ENCODE peak calls at places on chromosomes 12 and 14, in eight cellular contexts. K, E, N, R, M, C, J and O are unnamed samples.

GRCh38 chr14:101115652-101116051 is 212.1 kb upstream of the RTL1 start:
- DNase-seq in K (no peak), E (peak), N (no peak), R (no peak), M (no peak), C (no peak), J (no peak), O (no peak)

GRCh38 chr12:76232013-76232412 is 116.2 kb downstream of the BBS10 start:
- DNase-seq in K (no peak), E (no peak), N (no peak), R (no peak), M (no peak), C (no peak), J (no peak), O (no peak)

GRCh38 chr14:24176599-24176998 is 4.7 kb downstream of the REC8 start:
- DNase-seq in K (no peak), E (no peak), N (no peak), R (no peak), M (no peak), C (no peak), J (no peak), O (no peak)

GRCh38 chr12:58592817-58593216 is 327.5 kb downstream of the LRIG3 start:
- DNase-seq in K (no peak), E (no peak), N (no peak), R (no peak), M (no peak), C (no peak), J (no peak), O (no peak)

GRCh38 chr14:62117718-62118164 is 355.5 kb downstream of the SNAPC1 start:
- DNase-seq in K (no peak), E (no peak), N (no peak), R (no peak), M (peak), C (no peak), J (no peak), O (no peak)

GRCh38 chr14:77584809-77585208 is 31.6 kb downstream of the SPTLC2 start:
- DNase-seq in K (no peak), E (no peak), N (no peak), R (no peak), M (no peak), C (no peak), J (no peak), O (no peak)

GRCh38 chr12:54195736-54196347 is 7.1 kb upstream of the SMUG1 start:
- DNase-seq in K (no peak), E (no peak), N (no peak), R (no peak), M (peak), C (no peak), J (no peak), O (no peak)

GRCh38 chr14:72636094-72636493 is 257.8 kb downstream of the DPF3 start:
- DNase-seq in K (no peak), E (no peak), N (no peak), R (no peak), M (peak), C (no peak), J (no peak), O (no peak)

GRCh38 chr12:121318121-121318520 is 21.6 kb upstream of the CAMKK2 start:
- DNase-seq in K (no peak), E (no peak), N (no peak), R (no peak), M (no peak), C (no peak), J (no peak), O (no peak)

GRCh38 chr12:50569321-50569720 is 64.5 kb downstream of the DIP2B start:
- DNase-seq in K (no peak), E (no peak), N (no peak), R (no peak), M (no peak), C (no peak), J (no peak), O (no peak)

GRCh38 chr12:91896725-91897515 is 248.7 kb downstream of the BTG1 start:
- DNase-seq in K (no peak), E (no peak), N (no peak), R (no peak), M (no peak), C (no peak), J (no peak), O (no peak)

GRCh38 chr12:1904875-1905274 is 13.6 kb downstream of the CACNA2D4 start:
- DNase-seq in K (no peak), E (no peak), N (no peak), R (no peak), M (no peak), C (no peak), J (no peak), O (no peak)

GRCh38 chr14:81384900-81385299 is 15.2 kb downstream of the STON2 start:
- DNase-seq in K (no peak), E (no peak), N (no peak), R (peak), M (no peak), C (no peak), J (peak), O (no peak)

GRCh38 chr12:76996983-76997382 is 68.4 kb downstream of the E2F7 start:
- DNase-seq in K (no peak), E (no peak), N (no peak), R (peak), M (no peak), C (no peak), J (no peak), O (no peak)

GRCh38 chr12:124391340-124392261 is 96.7 kb downstream of the RFLNA start:
- DNase-seq in K (no peak), E (peak), N (peak), R (no peak), M (peak), C (peak), J (no peak), O (no peak)

GRCh38 chr12:79715308-79715707 is 24.5 kb upstream of the PAWR start:
- DNase-seq in K (no peak), E (no peak), N (no peak), R (no peak), M (no peak), C (no peak), J (no peak), O (no peak)

GRCh38 chr12:6962285-6963015 is 8.0 kb downstream of the PHB2 start:
- DNase-seq in K (no peak), E (no peak), N (no peak), R (no peak), M (no peak), C (peak), J (peak), O (no peak)